ENCODE peak calls at places on chromosomes 6 and 20, in seven cellular contexts. Z is neural progenitor cell, X is OCI-LY7, F is HL-60, P is cardiac muscle cell, U is H7, I is bronchial epithelial cell. Y is an unnamed sample.
A peak's percentile ranks its signal among the peaks of the same experiment; 100 is the strongest.

GRCh38 chr6:4274382-4275082 is 139.2 kb upstream of the ECI2 start:
- DNase-seq in Z (no peak), X (no peak), F (no peak), P (peak; percentile 57), U (no peak), I (peak; percentile 66), Y (no peak)

GRCh38 chr20:23937303-23938117 is 51.1 kb downstream of the GGTLC1 start:
- DNase-seq in Z (peak; percentile 76), X (peak; percentile 41), F (peak; percentile 24), P (peak; percentile 79), U (peak; percentile 75), I (peak; percentile 57), Y (peak; percentile 73)

GRCh38 chr20:44720994-44721784 is 6.0 kb downstream of the CCN5 start:
- DNase-seq in Z (no peak), X (no peak), F (no peak), P (no peak), U (no peak), I (peak; percentile 80), Y (no peak)

GRCh38 chr6:14959324-14959885 is 286.5 kb upstream of the JARID2 start:
- DNase-seq in Z (no peak), X (no peak), F (no peak), P (no peak), U (no peak), I (no peak), Y (no peak)

GRCh38 chr6:137358273-137358672 is 135.9 kb downstream of the OLIG3 start:
- DNase-seq in Z (peak; percentile 41), X (no peak), F (no peak), P (peak; percentile 28), U (peak; percentile 33), I (no peak), Y (no peak)

GRCh38 chr6:166360243-166361079 is 18.1 kb upstream of the SFT2D1 start:
- DNase-seq in Z (no peak), X (no peak), F (peak; percentile 86), P (no peak), U (no peak), I (peak; percentile 64), Y (no peak)

GRCh38 chr20:49310695-49311094 is 32.8 kb upstream of the ZNFX1 start:
- DNase-seq in Z (no peak), X (no peak), F (no peak), P (no peak), U (no peak), I (peak; percentile 91), Y (no peak)

GRCh38 chr6:169904051-169904922 is 152.9 kb downstream of the ERMARD start:
- DNase-seq in Z (no peak), X (no peak), F (no peak), P (no peak), U (no peak), I (no peak), Y (no peak)

GRCh38 chr20:57811373-57812020 is 101.7 kb upstream of the PMEPA1 start:
- DNase-seq in Z (peak; percentile 50), X (no peak), F (no peak), P (peak; percentile 28), U (peak; percentile 67), I (no peak), Y (no peak)

GRCh38 chr20:51221791-51222408 is 199.0 kb upstream of the KCNG1 start:
- DNase-seq in Z (peak; percentile 47), X (no peak), F (no peak), P (no peak), U (peak; percentile 49), I (peak; percentile 62), Y (no peak)

GRCh38 chr6:44446626-44447297 is 59.3 kb downstream of the CDC5L start:
- DNase-seq in Z (no peak), X (no peak), F (no peak), P (no peak), U (no peak), I (peak; percentile 98), Y (no peak)

GRCh38 chr20:24962510-24962909 is 13.4 kb downstream of the CST7 start:
- DNase-seq in Z (no peak), X (no peak), F (no peak), P (no peak), U (no peak), I (no peak), Y (no peak)

GRCh38 chr6:142265476-142265875 is 36.3 kb upstream of the ADGRG6 start:
- DNase-seq in Z (no peak), X (no peak), F (no peak), P (no peak), U (no peak), I (no peak), Y (no peak)

GRCh38 chr6:4441981-4442434 is 306.6 kb upstream of the ECI2 start:
- DNase-seq in Z (no peak), X (no peak), F (no peak), P (no peak), U (no peak), I (peak; percentile 53), Y (no peak)

GRCh38 chr20:38094373-38094775 is 60.8 kb downstream of the RPRD1B start:
- DNase-seq in Z (no peak), X (peak; percentile 76), F (peak; percentile 72), P (no peak), U (no peak), I (peak; percentile 71), Y (peak; percentile 19)

GRCh38 chr20:9392892-9393857 is 121.2 kb upstream of the LAMP5 start:
- DNase-seq in Z (peak; percentile 82), X (peak; percentile 19), F (peak; percentile 38), P (peak; percentile 82), U (peak; percentile 79), I (peak; percentile 47), Y (no peak)

GRCh38 chr6:46511320-46511719 is 20.1 kb upstream of the RCAN2 start:
- DNase-seq in Z (no peak), X (no peak), F (no peak), P (no peak), U (no peak), I (no peak), Y (no peak)

GRCh38 chr20:16005612-16006493 is 567.4 kb downstream of the KIF16B start:
- DNase-seq in Z (peak; percentile 88), X (no peak), F (no peak), P (no peak), U (peak; percentile 18), I (no peak), Y (no peak)

GRCh38 chr20:34579936-34580587 is 21.5 kb downstream of the MAP1LC3A start:
- DNase-seq in Z (no peak), X (peak; percentile 72), F (peak; percentile 18), P (no peak), U (no peak), I (peak; percentile 44), Y (no peak)

GRCh38 chr20:14235355-14235754 is 102.1 kb downstream of the FLRT3 start:
- DNase-seq in Z (no peak), X (no peak), F (no peak), P (no peak), U (no peak), I (peak; percentile 80), Y (no peak)

GRCh38 chr20:24147479-24147878 is 158.9 kb upstream of the GGTLC1 start:
- DNase-seq in Z (no peak), X (no peak), F (no peak), P (no peak), U (no peak), I (no peak), Y (no peak)

GRCh38 chr6:157219201-157220200 is 103.8 kb downstream of the TMEM242 start:
- DNase-seq in Z (no peak), X (no peak), F (no peak), P (no peak), U (peak; percentile 88), I (peak; percentile 62), Y (no peak)

GRCh38 chr6:44512868-44513641 is 125.5 kb downstream of the CDC5L start:
- DNase-seq in Z (no peak), X (peak; percentile 3), F (no peak), P (no peak), U (no peak), I (peak; percentile 47), Y (no peak)

GRCh38 chr6:352896-353470 is 38.6 kb upstream of the IRF4 start:
- DNase-seq in Z (no peak), X (no peak), F (no peak), P (no peak), U (no peak), I (no peak), Y (no peak)

GRCh38 chr20:61609461-61609860 is 357.4 kb downstream of the CDH4 start:
- DNase-seq in Z (no peak), X (no peak), F (no peak), P (no peak), U (no peak), I (no peak), Y (no peak)

GRCh38 chr6:16239090-16239797 is 857 bp downstream of the GMPR start:
- DNase-seq in Z (peak; percentile 46), X (no peak), F (no peak), P (peak; percentile 48), U (peak; percentile 70), I (no peak), Y (no peak)
- H3K4me3 ChIP-seq in Z (peak overlapping the region; percentile 61), X (no peak overlapping the region), F (peak overlapping the region; percentile 49), P (peak overlapping the region; percentile 38), U (peak overlapping the region; percentile 49), I (peak overlapping the region; percentile 40), Y (no peak overlapping the region)

GRCh38 chr6:5493806-5494205 is 232.5 kb downstream of the FARS2 start:
- DNase-seq in Z (no peak), X (no peak), F (no peak), P (no peak), U (no peak), I (no peak), Y (no peak)
- H3K4me3 ChIP-seq in Z (no peak overlapping the region), X (no peak overlapping the region), F (no peak overlapping the region), P (no peak overlapping the region), U (no peak overlapping the region), I (no peak overlapping the region), Y (no peak overlapping the region)

GRCh38 chr20:40676870-40677269 is 12.2 kb downstream of the MAFB start:
- DNase-seq in Z (no peak), X (no peak), F (no peak), P (no peak), U (no peak), I (no peak), Y (no peak)

GRCh38 chr20:40678286-40678835 is 10.7 kb downstream of the MAFB start:
- DNase-seq in Z (no peak), X (no peak), F (no peak), P (no peak), U (no peak), I (no peak), Y (no peak)

GRCh38 chr20:40677343-40677924 is 11.6 kb downstream of the MAFB start:
- DNase-seq in Z (no peak), X (no peak), F (no peak), P (no peak), U (no peak), I (no peak), Y (no peak)

GRCh38 chr20:40675599-40676221 is 13.3 kb downstream of the MAFB start:
- DNase-seq in Z (no peak), X (no peak), F (no peak), P (no peak), U (no peak), I (no peak), Y (no peak)

DNA sequence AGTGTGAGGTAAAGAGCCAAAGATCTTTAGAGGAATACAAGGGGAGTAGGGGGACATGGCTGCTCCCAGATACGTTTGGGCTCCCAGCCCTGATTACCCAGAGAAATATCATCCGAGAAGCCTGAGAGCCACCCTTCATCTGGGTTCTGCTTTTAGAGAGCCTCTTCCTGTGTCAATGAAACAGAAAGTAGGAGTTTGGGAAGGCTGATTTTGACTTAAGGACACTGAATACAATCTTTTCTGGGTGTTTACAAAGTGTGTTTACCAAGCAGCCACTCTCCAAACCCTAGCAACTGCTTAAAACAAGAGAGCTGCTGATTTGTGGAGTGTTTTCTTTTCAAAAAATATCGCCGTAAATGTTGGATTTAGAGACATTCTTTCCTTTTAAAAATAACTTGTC is 12.6 kb downstream of the MAFB start:
- DNase-seq in Z (no peak), X (no peak), F (no peak), P (no peak), U (no peak), I (no peak), Y (no peak)
- H3K4me3 ChIP-seq in Z (no peak overlapping the region), X (no peak overlapping the region), F (no peak overlapping the region), P (no peak overlapping the region), U (no peak overlapping the region), I (no peak overlapping the region), Y (no peak overlapping the region)

GRCh38 chr6:27545271-27546046 is 72.6 kb upstream of the ZNF184 start:
- DNase-seq in Z (peak; percentile 77), X (no peak), F (no peak), P (peak; percentile 45), U (peak; percentile 46), I (peak; percentile 84), Y (no peak)
- H3K4me3 ChIP-seq in Z (peak overlapping the region; percentile 62), X (no peak overlapping the region), F (no peak overlapping the region), P (peak overlapping the region; percentile 27), U (peak overlapping the region; percentile 67), I (peak overlapping the region; percentile 34), Y (no peak overlapping the region)